ENCODE peak calls at places on chromosomes 3 and 15, in nine cellular contexts. One of them, this sample, is unnamed.

GRCh38 chr3:9279959-9280358 is 30.5 kb upstream of the SRGAP3 start:
- DNase-seq in kidney glomerular epithelial cell: no peak
- DNase-seq in hepatic stellate cell: no peak
- DNase-seq in GM13977: no peak
- DNase-seq in HEK293T: no peak
- DNase-seq in dermis blood vessel endothelial cell: no peak
- DNase-seq in H4: peak
- DNase-seq in fibroblast of lung: peak
- DNase-seq in dorsolateral prefrontal cortex: peak
- DNase-seq in this sample: no peak

GRCh38 chr3:130515755-130516154 is 1.2 kb upstream of the COL6A6 start:
- DNase-seq in H4: no peak
- DNase-seq in hepatic stellate cell: no peak
- DNase-seq in fibroblast of lung: peak
- DNase-seq in dermis blood vessel endothelial cell: no peak
- DNase-seq in GM13977: no peak
- DNase-seq in HEK293T: no peak
- DNase-seq in kidney glomerular epithelial cell: no peak
- DNase-seq in dorsolateral prefrontal cortex: no peak
- DNase-seq in this sample: no peak

GRCh38 chr3:69890094-69890493 is 109.4 kb upstream of the SAMMSON start:
- DNase-seq in hepatic stellate cell: no peak
- DNase-seq in GM13977: no peak
- DNase-seq in HEK293T: no peak
- DNase-seq in dorsolateral prefrontal cortex: no peak
- DNase-seq in H4: no peak
- DNase-seq in kidney glomerular epithelial cell: peak
- DNase-seq in dermis blood vessel endothelial cell: peak
- DNase-seq in fibroblast of lung: peak
- DNase-seq in this sample: no peak

GRCh38 chr15:96181873-96182301 is 148.6 kb upstream of the NR2F2 start:
- DNase-seq in hepatic stellate cell: peak
- DNase-seq in dorsolateral prefrontal cortex: no peak
- DNase-seq in H4: no peak
- DNase-seq in GM13977: no peak
- DNase-seq in dermis blood vessel endothelial cell: no peak
- DNase-seq in fibroblast of lung: peak
- DNase-seq in HEK293T: no peak
- DNase-seq in kidney glomerular epithelial cell: no peak
- DNase-seq in this sample: no peak

GRCh38 chr15:22930782-22931484 is 49.2 kb downstream of the CYFIP1 start:
- DNase-seq in dorsolateral prefrontal cortex: no peak
- DNase-seq in HEK293T: no peak
- DNase-seq in H4: no peak
- DNase-seq in hepatic stellate cell: no peak
- DNase-seq in dermis blood vessel endothelial cell: no peak
- DNase-seq in kidney glomerular epithelial cell: no peak
- DNase-seq in fibroblast of lung: peak
- DNase-seq in GM13977: no peak
- DNase-seq in this sample: no peak

GRCh38 chr3:40237892-40238571 is 71.5 kb upstream of the EIF1B start:
- DNase-seq in dermis blood vessel endothelial cell: no peak
- DNase-seq in kidney glomerular epithelial cell: no peak
- DNase-seq in H4: no peak
- DNase-seq in dorsolateral prefrontal cortex: peak
- DNase-seq in HEK293T: peak
- DNase-seq in hepatic stellate cell: peak
- DNase-seq in GM13977: no peak
- DNase-seq in fibroblast of lung: peak
- DNase-seq in this sample: no peak

GRCh38 chr3:112089956-112090898 is 4.0 kb downstream of the C3orf52 start:
- DNase-seq in dorsolateral prefrontal cortex: no peak
- DNase-seq in hepatic stellate cell: no peak
- DNase-seq in dermis blood vessel endothelial cell: peak
- DNase-seq in H4: no peak
- DNase-seq in HEK293T: no peak
- DNase-seq in GM13977: no peak
- DNase-seq in kidney glomerular epithelial cell: no peak
- DNase-seq in fibroblast of lung: no peak
- DNase-seq in this sample: no peak

GRCh38 chr3:186882881-186883685 is 40.6 kb downstream of the ADIPOQ start:
- DNase-seq in HEK293T: no peak
- DNase-seq in dorsolateral prefrontal cortex: no peak
- DNase-seq in H4: peak
- DNase-seq in GM13977: no peak
- DNase-seq in fibroblast of lung: peak
- DNase-seq in hepatic stellate cell: peak
- DNase-seq in dermis blood vessel endothelial cell: peak
- DNase-seq in kidney glomerular epithelial cell: peak
- DNase-seq in this sample: no peak

GRCh38 chr3:172649987-172650386 is 60.9 kb downstream of the NCEH1 start:
- DNase-seq in kidney glomerular epithelial cell: no peak
- DNase-seq in dorsolateral prefrontal cortex: no peak
- DNase-seq in fibroblast of lung: no peak
- DNase-seq in hepatic stellate cell: no peak
- DNase-seq in dermis blood vessel endothelial cell: no peak
- DNase-seq in H4: no peak
- DNase-seq in HEK293T: no peak
- DNase-seq in GM13977: no peak
- DNase-seq in this sample: no peak

GRCh38 chr3:75341324-75342067 is 322.6 kb upstream of the FRG2C start:
- DNase-seq in fibroblast of lung: no peak
- DNase-seq in H4: no peak
- DNase-seq in hepatic stellate cell: no peak
- DNase-seq in dermis blood vessel endothelial cell: no peak
- DNase-seq in HEK293T: no peak
- DNase-seq in dorsolateral prefrontal cortex: no peak
- DNase-seq in kidney glomerular epithelial cell: no peak
- DNase-seq in GM13977: no peak
- DNase-seq in this sample: no peak

GRCh38 chr15:80459380-80459779 is 55.2 kb downstream of the ARNT2 start:
- DNase-seq in fibroblast of lung: no peak
- DNase-seq in hepatic stellate cell: no peak
- DNase-seq in H4: no peak
- DNase-seq in HEK293T: no peak
- DNase-seq in kidney glomerular epithelial cell: no peak
- DNase-seq in dermis blood vessel endothelial cell: no peak
- DNase-seq in dorsolateral prefrontal cortex: no peak
- DNase-seq in GM13977: no peak
- DNase-seq in this sample: no peak

GRCh38 chr15:89576417-89576773 is 1.1 kb downstream of the TICRR start:
- DNase-seq in dermis blood vessel endothelial cell: peak
- DNase-seq in GM13977: no peak
- DNase-seq in HEK293T: no peak
- DNase-seq in H4: no peak
- DNase-seq in kidney glomerular epithelial cell: peak
- DNase-seq in dorsolateral prefrontal cortex: no peak
- DNase-seq in hepatic stellate cell: no peak
- DNase-seq in fibroblast of lung: no peak
- DNase-seq in this sample: no peak